ENCODE peak calls at places on chromosomes 16 and 17, in ten cellular contexts. W is AG04450; I is CD4-positive, alpha-beta T cell; Y is SIG-M5; S is AG08395; F is activated T-helper 1 cell treated with Interleukin-2 at 50 U/mL for 16 hours; V is stomach; T is T-helper 1 cell; U is NCI-H1694; R is activated CD4-positive, alpha-beta T cell treated with anti-CD3 and anti-CD28 coated beads, Interleukin-2, amount 50 U/mL, for 1 hour. Z is an unnamed sample.

GRCh38 chr16:53099318-53100130 is 44.7 kb downstream of the CHD9 start:
- DNase-seq in W (no peak), I (peak; percentile 48), Y (no peak), S (peak; percentile 85), F (peak; percentile 40), V (peak; percentile 91), T (peak; percentile 58), U (peak; percentile 61), R (peak; percentile 36), Z (peak; percentile 70)

GRCh38 chr16:73060948-73061495 is 13.1 kb upstream of the ZFHX3 start:
- DNase-seq in W (no peak), I (no peak), Y (no peak), S (no peak), F (no peak), V (no peak), T (no peak), U (no peak), R (no peak), Z (no peak)

GRCh38 chr16:77584205-77584859 is 138.0 kb upstream of the NUDT7 start:
- DNase-seq in W (peak; percentile 21), I (peak; percentile 18), Y (no peak), S (peak; percentile 71), F (no peak), V (peak; percentile 48), T (peak; percentile 32), U (peak; percentile 34), R (peak; percentile 36), Z (peak; percentile 82)

GRCh38 chr17:75270966-75271232 is at the start of gene MIF4GD:
- DNase-seq in W (no peak), I (no peak), Y (no peak), S (no peak), F (no peak), V (no peak), T (no peak), U (no peak), R (no peak), Z (no peak)

GRCh38 chr16:24336491-24336890 is 80.4 kb downstream of the CACNG3 start:
- DNase-seq in W (no peak), I (no peak), Y (no peak), S (no peak), F (no peak), V (no peak), T (no peak), U (no peak), R (no peak), Z (no peak)

GRCh38 chr17:81871387-81872120 is 417 bp upstream of the ARHGDIA start:
- DNase-seq in W (peak; percentile 47), I (peak; percentile 95), Y (no peak), S (peak; percentile 99), F (peak; percentile 96), V (peak; percentile 96), T (peak; percentile 93), U (no peak), R (peak; percentile 95), Z (peak; percentile 82)

GRCh38 chr17:55734128-55734781 is 11.6 kb upstream of the TMEM100 start:
- DNase-seq in W (no peak), I (no peak), Y (no peak), S (no peak), F (no peak), V (no peak), T (peak; percentile 39), U (no peak), R (no peak), Z (no peak)

GRCh38 chr17:29246638-29247037 is at the start of gene CRYBA1:
- DNase-seq in W (no peak), I (no peak), Y (no peak), S (no peak), F (no peak), V (no peak), T (no peak), U (no peak), R (no peak), Z (no peak)

GRCh38 chr17:10845388-10845751 is 7.5 kb upstream of the PIRT start:
- DNase-seq in W (no peak), I (no peak), Y (no peak), S (no peak), F (no peak), V (no peak), T (no peak), U (no peak), R (no peak), Z (no peak)

GRCh38 chr17:58328195-58329034 is at the start of gene TSPOAP1:
- DNase-seq in W (no peak), I (peak; percentile 62), Y (no peak), S (no peak), F (peak; percentile 55), V (no peak), T (peak; percentile 90), U (no peak), R (peak; percentile 67), Z (peak; percentile 78)

GRCh38 chr16:29653436-29653835 is 9.6 kb upstream of the SPN start:
- DNase-seq in W (no peak), I (no peak), Y (no peak), S (no peak), F (no peak), V (no peak), T (no peak), U (no peak), R (no peak), Z (no peak)

GRCh38 chr17:59165933-59166342 is 10.4 kb downstream of the PRR11 start:
- DNase-seq in W (no peak), I (peak; percentile 11), Y (no peak), S (peak; percentile 60), F (peak; percentile 6), V (peak; percentile 47), T (peak; percentile 31), U (peak; percentile 23), R (peak; percentile 25), Z (peak; percentile 46)

GRCh38 chr17:77728871-77729270 is 229.6 kb upstream of the TNRC6C start:
- DNase-seq in W (no peak), I (no peak), Y (no peak), S (no peak), F (no peak), V (no peak), T (no peak), U (no peak), R (no peak), Z (no peak)

GRCh38 chr16:87161822-87162676 is 155.1 kb downstream of the C16orf95 start:
- DNase-seq in W (no peak), I (no peak), Y (no peak), S (no peak), F (no peak), V (no peak), T (peak; percentile 15), U (no peak), R (no peak), Z (no peak)

GRCh38 chr16:4897328-4897727 is 39.6 kb downstream of the PPL start:
- DNase-seq in W (no peak), I (no peak), Y (no peak), S (no peak), F (no peak), V (no peak), T (no peak), U (no peak), R (no peak), Z (no peak)

GRCh38 chr17:31416503-31416923 is 25.0 kb downstream of the RAB11FIP4 start:
- DNase-seq in W (no peak), I (no peak), Y (no peak), S (no peak), F (no peak), V (no peak), T (no peak), U (no peak), R (no peak), Z (no peak)

GRCh38 chr16:6021544-6021943 is 923.9 kb upstream of the EEF2KMT start:
- DNase-seq in W (no peak), I (no peak), Y (no peak), S (no peak), F (no peak), V (no peak), T (no peak), U (no peak), R (no peak), Z (peak; percentile 41)

GRCh38 chr17:28644782-28645575 is at the start of gene BLTP2:
- DNase-seq in W (peak; percentile 84), I (peak; percentile 96), Y (peak; percentile 61), S (peak; percentile 99), F (peak; percentile 95), V (peak; percentile 97), T (peak; percentile 97), U (peak; percentile 83), R (peak; percentile 95), Z (peak; percentile 92)

GRCh38 chr16:82047787-82048186 is 12.7 kb downstream of the HSD17B2 start:
- DNase-seq in W (no peak), I (no peak), Y (no peak), S (no peak), F (no peak), V (no peak), T (no peak), U (no peak), R (no peak), Z (no peak)

GRCh38 chr16:73016488-73016830 is 31.5 kb downstream of the ZFHX3 start:
- DNase-seq in W (no peak), I (no peak), Y (no peak), S (no peak), F (no peak), V (no peak), T (no peak), U (no peak), R (no peak), Z (no peak)

GRCh38 chr16:78926723-78927200 is 673.8 kb downstream of the MAF start:
- DNase-seq in W (no peak), I (no peak), Y (no peak), S (no peak), F (no peak), V (no peak), T (no peak), U (peak; percentile 1), R (no peak), Z (peak; percentile 7)

GRCh38 chr17:28345420-28346198 is 10.0 kb downstream of the TNFAIP1 start:
- DNase-seq in W (no peak), I (no peak), Y (no peak), S (no peak), F (no peak), V (peak; percentile 47), T (no peak), U (no peak), R (no peak), Z (no peak)

GRCh38 chr17:42339221-42339620 is 49.0 kb downstream of the STAT3 start:
- DNase-seq in W (no peak), I (no peak), Y (no peak), S (no peak), F (no peak), V (no peak), T (no peak), U (no peak), R (no peak), Z (no peak)

GRCh38 chr16:84876873-84877606 is 57.3 kb downstream of the CRISPLD2 start:
- DNase-seq in W (no peak), I (no peak), Y (no peak), S (no peak), F (no peak), V (no peak), T (no peak), U (no peak), R (no peak), Z (no peak)

GRCh38 chr16:6032438-6032837 is 934.8 kb upstream of the EEF2KMT start:
- DNase-seq in W (no peak), I (no peak), Y (no peak), S (no peak), F (no peak), V (no peak), T (no peak), U (peak; percentile 20), R (no peak), Z (peak; percentile 75)

GRCh38 chr16:57260294-57260929 is 15.4 kb downstream of the ARL2BP start:
- DNase-seq in W (peak; percentile 50), I (peak; percentile 60), Y (no peak), S (peak; percentile 71), F (no peak), V (peak; percentile 24), T (no peak), U (no peak), R (peak; percentile 46), Z (no peak)

GRCh38 chr17:17889922-17890321 is 53.1 kb upstream of the SREBF1 start:
- DNase-seq in W (no peak), I (no peak), Y (no peak), S (no peak), F (no peak), V (no peak), T (no peak), U (no peak), R (no peak), Z (no peak)